ENCODE peak calls at places on chromosome 18, in nine cellular contexts. Z is neural progenitor cell; J is esophagus squamous epithelium; B is CD4-positive, alpha-beta memory T cell; L is sigmoid colon; M is mammary epithelial cell; V is fibroblast of lung; F is suprapubic skin; O is WERI-Rb-1. A is an unnamed sample.
A peak's percentile ranks its signal among the peaks of the same experiment; 100 is the strongest.

GRCh38 chr18:159037-159652 is 788 bp downstream of the USP14 start:
- DNase-seq in L (no peak), M (peak; percentile 30), J (no peak), V (peak; percentile 11), F (no peak), B (peak; percentile 3), Z (peak; percentile 46), O (no peak), A (no peak)

GRCh38 chr18:29145993-29146539 is 969.1 kb upstream of the CDH2 start:
- DNase-seq in F (no peak), M (no peak), L (no peak), V (no peak), J (no peak), B (no peak), Z (no peak), O (no peak), A (no peak)

GRCh38 chr18:35777042-35777441 is 195.4 kb upstream of the RMP24 start:
- DNase-seq in Z (no peak), B (no peak), L (no peak), J (no peak), O (peak; percentile 31), F (no peak), V (no peak), M (no peak), A (no peak)

GRCh38 chr18:37476182-37476581 is 89.4 kb downstream of the CELF4 start:
- DNase-seq in Z (peak; percentile 73), L (no peak), O (peak; percentile 59), J (no peak), V (peak; percentile 39), M (peak; percentile 9), F (no peak), B (no peak), A (no peak)

GRCh38 chr18:74299746-74300145 is 8.0 kb upstream of the CYB5A start:
- DNase-seq in J (no peak), B (no peak), L (no peak), O (no peak), Z (no peak), V (no peak), F (no peak), M (peak; percentile 58), A (no peak)

GRCh38 chr18:65975536-65975935 is 224.7 kb downstream of the CDH7 start:
- DNase-seq in J (no peak), L (no peak), Z (no peak), M (no peak), V (peak; percentile 6), O (no peak), F (no peak), B (no peak), A (no peak)

GRCh38 chr18:48605408-48605845 is 66.6 kb downstream of the CTIF start:
- DNase-seq in V (no peak), Z (peak; percentile 84), B (no peak), J (no peak), L (no peak), O (peak; percentile 79), F (no peak), M (no peak), A (no peak)

GRCh38 chr18:3266062-3266608 is 4.2 kb downstream of the MYL12B start:
- DNase-seq in F (no peak), Z (no peak), O (no peak), V (no peak), J (no peak), M (peak; percentile 84), L (no peak), B (no peak), A (no peak)

GRCh38 chr18:61575419-61575818 is 242.2 kb downstream of the CDH20 start:
- DNase-seq in M (no peak), F (no peak), J (no peak), Z (peak; percentile 15), O (no peak), B (no peak), V (no peak), L (no peak), A (no peak)
- H3K27ac ChIP-seq in M (no peak overlapping the region), F (no peak overlapping the region), J (no peak overlapping the region), Z (no peak overlapping the region), O (no peak overlapping the region), B (no peak overlapping the region), V (no peak overlapping the region), L (no peak overlapping the region), A (no peak overlapping the region)

GRCh38 chr18:55321268-55322175 is 266.5 kb downstream of the TCF4 start:
- DNase-seq in F (peak; percentile 95), O (peak; percentile 92), V (peak; percentile 95), J (peak; percentile 29), L (peak; percentile 95), M (peak; percentile 79), B (no peak), Z (peak; percentile 91), A (no peak)

GRCh38 chr18:55324166-55324565 is 263.8 kb downstream of the TCF4 start:
- DNase-seq in O (no peak), F (no peak), M (no peak), Z (no peak), V (no peak), B (no peak), L (no peak), J (no peak), A (no peak)

GRCh38 chr18:55322176-55322735 is 265.7 kb downstream of the TCF4 start:
- DNase-seq in J (no peak), B (no peak), V (peak; percentile 98), F (peak; percentile 89), O (peak; percentile 84), M (peak; percentile 78), Z (peak; percentile 86), L (peak; percentile 96), A (no peak)

GRCh38 chr18:55320399-55321255 is 267.4 kb downstream of the TCF4 start:
- DNase-seq in Z (no peak), M (no peak), L (no peak), V (peak; percentile 54), B (no peak), F (no peak), J (no peak), O (no peak), A (no peak)

DNA sequence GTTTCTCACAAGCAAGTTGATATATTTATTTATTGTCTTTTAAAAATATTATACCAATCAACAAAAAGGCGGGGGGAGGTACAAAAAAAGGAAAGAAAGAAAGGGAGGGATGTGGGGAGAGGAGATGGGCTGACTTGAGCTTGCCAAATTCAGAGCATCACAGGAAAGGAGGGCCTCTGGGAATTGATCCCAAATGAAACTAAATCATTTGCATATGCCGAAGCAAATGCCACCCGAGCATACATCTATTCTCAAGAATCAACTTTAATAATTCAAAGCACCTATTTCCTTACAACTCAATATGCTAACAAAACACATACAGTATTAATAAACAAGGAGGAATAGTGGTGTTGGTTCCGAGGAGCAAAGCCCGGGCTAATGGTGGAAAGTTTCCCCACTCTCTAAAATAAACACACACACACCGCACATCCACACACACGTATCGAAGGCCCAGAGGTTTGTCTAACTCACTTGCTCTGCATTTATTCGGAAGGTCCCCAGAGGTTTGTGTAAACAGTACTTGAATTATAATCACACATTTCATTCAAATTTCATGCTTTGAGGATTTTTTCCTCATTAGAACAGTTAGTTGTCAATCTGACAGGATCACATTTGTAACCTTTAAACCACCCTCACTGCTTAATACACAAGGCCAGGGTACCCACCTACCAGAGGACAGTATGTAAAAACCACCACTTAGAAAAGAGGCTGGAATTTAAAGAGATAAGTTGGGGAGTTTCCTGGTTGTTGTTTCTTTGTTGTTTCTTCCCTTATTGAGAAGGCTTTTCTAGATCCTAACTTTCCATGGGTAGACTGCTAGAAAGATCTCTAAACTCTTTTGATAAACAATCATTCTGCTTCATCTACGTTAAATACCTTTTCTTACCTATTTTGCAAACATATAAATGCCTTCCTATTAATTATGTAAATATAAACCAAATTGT is 264.7 kb downstream of the TCF4 start:
- DNase-seq in L (no peak), V (peak; percentile 58), J (no peak), O (no peak), F (no peak), Z (no peak), M (no peak), B (no peak), A (no peak)
- H3K4me3 ChIP-seq in L (peak overlapping the region; percentile 63), V (peak overlapping the region; percentile 67), J (peak overlapping the region; percentile 61), O (no peak overlapping the region), F (peak overlapping the region; percentile 55), Z (peak overlapping the region; percentile 58), M (peak overlapping the region; percentile 90), B (no peak overlapping the region), A (no peak overlapping the region)

DNA sequence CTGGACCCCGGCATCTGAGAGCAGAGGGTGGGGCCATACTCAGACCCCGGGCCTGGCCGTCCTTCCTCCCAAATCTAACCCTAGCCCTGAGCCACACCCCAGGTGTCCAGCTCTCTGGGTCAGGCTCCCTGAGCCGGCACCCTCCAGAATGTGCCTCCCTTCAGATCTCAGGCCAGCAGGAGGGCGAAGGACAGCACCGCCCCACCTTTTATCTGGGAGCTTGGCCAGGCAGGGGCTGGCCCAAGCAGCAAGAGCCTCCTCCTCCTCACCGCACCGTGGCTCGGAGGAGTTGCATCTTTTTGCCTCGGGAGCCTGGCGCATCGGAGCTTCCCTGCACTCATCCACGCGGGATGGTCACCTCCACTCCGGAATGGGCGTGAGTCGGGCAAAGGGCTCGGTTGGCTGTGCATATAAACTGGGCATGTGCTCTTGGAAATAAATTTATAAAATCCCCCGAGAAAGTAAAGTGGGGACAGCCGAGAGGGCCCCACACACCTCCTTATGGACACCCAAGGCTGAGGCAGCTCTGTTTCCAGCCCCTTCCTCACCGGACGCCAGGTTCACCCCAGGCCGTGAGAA is 69.1 kb upstream of the CTDP1 start:
- DNase-seq in J (no peak), L (peak; percentile 55), Z (no peak), M (no peak), V (no peak), F (peak; percentile 59), O (peak; percentile 6), B (no peak), A (no peak)
- H3K27ac ChIP-seq in J (no peak overlapping the region), L (no peak overlapping the region), Z (no peak overlapping the region), M (no peak overlapping the region), V (no peak overlapping the region), F (peak overlapping the region; percentile 41), O (no peak overlapping the region), B (no peak overlapping the region), A (no peak overlapping the region)

GRCh38 chr18:31946305-31947046 is 3.5 kb upstream of the TRAPPC8 start:
- DNase-seq in L (no peak), O (no peak), Z (no peak), M (no peak), V (no peak), J (no peak), B (no peak), F (no peak), A (no peak)

GRCh38 chr18:31942301-31942998 is 478 bp downstream of the TRAPPC8 start:
- DNase-seq in B (peak; percentile 22), V (peak; percentile 37), J (no peak), Z (peak; percentile 88), M (peak; percentile 67), L (peak; percentile 66), O (peak; percentile 43), F (no peak), A (no peak)

GRCh38 chr18:31943895-31944816 is 1.2 kb upstream of the TRAPPC8 start:
- DNase-seq in J (no peak), Z (no peak), M (no peak), F (no peak), O (no peak), V (no peak), B (peak; percentile 3), L (no peak), A (peak; percentile 4)

GRCh38 chr18:31942999-31943894 is at the start of gene TRAPPC8:
- DNase-seq in Z (peak; percentile 98), O (peak; percentile 98), B (peak; percentile 92), V (peak; percentile 99), M (peak; percentile 97), J (peak; percentile 97), L (peak; percentile 99), F (peak; percentile 99), A (peak; percentile 94)

GRCh38 chr18:31941010-31941809 is 1.7 kb downstream of the TRAPPC8 start:
- DNase-seq in V (no peak), B (no peak), M (no peak), L (no peak), J (no peak), Z (no peak), F (no peak), O (no peak), A (no peak)
- H3K4me3 ChIP-seq in V (peak overlapping the region; percentile 97), B (peak overlapping the region; percentile 80), M (peak overlapping the region; percentile 83), L (peak overlapping the region; percentile 72), J (peak overlapping the region; percentile 72), Z (peak overlapping the region; percentile 69), F (peak overlapping the region; percentile 91), O (no peak overlapping the region), A (peak overlapping the region; percentile 98)

A was measured in naive thymus-derived CD4-positive, alpha-beta T cell.